ENCODE peak calls at places on chromosomes 11 and 22, in four cellular contexts. V, E, Q and N are unnamed samples.

GRCh38 chr22:49435596-49435995 is 392.1 kb downstream of the BRD1 start:
- DNase-seq in V (no peak), E (no peak), Q (no peak), N (no peak)

GRCh38 chr11:60871378-60872061 is 4.2 kb downstream of the ZP1 start:
- DNase-seq in V (no peak), E (no peak), Q (peak; percentile 25), N (no peak)

GRCh38 chr11:33869511-33870422 is 22.1 kb downstream of the LMO2 start:
- DNase-seq in V (no peak), E (peak; percentile 31), Q (peak; percentile 59), N (no peak)

GRCh38 chr11:122173587-122173986 is 57.6 kb upstream of the BLID start:
- DNase-seq in V (no peak), E (no peak), Q (no peak), N (no peak)

GRCh38 chr22:42949159-42949558 is 65.8 kb downstream of the PACSIN2 start:
- DNase-seq in V (no peak), E (no peak), Q (no peak), N (no peak)

GRCh38 chr22:36931446-36931845 is 18.0 kb downstream of the CSF2RB start:
- DNase-seq in V (no peak), E (no peak), Q (no peak), N (no peak)

GRCh38 chr11:75023446-75024067 is 34.8 kb downstream of the NEU3 start:
- DNase-seq in V (no peak), E (no peak), Q (no peak), N (no peak)

GRCh38 chr11:64868904-64869570 is 9.4 kb downstream of the EHD1 start:
- DNase-seq in V (peak; percentile 72), E (no peak), Q (no peak), N (no peak)

GRCh38 chr11:78019808-78020207 is 3.3 kb downstream of the KCTD14 start:
- DNase-seq in V (no peak), E (no peak), Q (no peak), N (no peak)

GRCh38 chr22:42978453-42979103 is 36.4 kb downstream of the PACSIN2 start:
- DNase-seq in V (no peak), E (no peak), Q (no peak), N (no peak)

GRCh38 chr11:75784085-75784478 is 15.5 kb downstream of the DGAT2 start:
- DNase-seq in V (no peak), E (no peak), Q (no peak), N (no peak)

GRCh38 chr22:30694171-30694637 is 470 bp upstream of the OSBP2 start:
- DNase-seq in V (peak; percentile 47), E (peak; percentile 25), Q (peak; percentile 66), N (peak; percentile 76)

GRCh38 chr11:133323354-133323753 is 208.9 kb downstream of the OPCML start:
- DNase-seq in V (no peak), E (no peak), Q (no peak), N (no peak)

GRCh38 chr22:42439821-42440674 is 7.8 kb upstream of the NFAM1 start:
- DNase-seq in V (no peak), E (no peak), Q (no peak), N (peak; percentile 66)

GRCh38 chr11:120186799-120187591 is 23.8 kb upstream of the OAF start:
- DNase-seq in V (no peak), E (no peak), Q (peak; percentile 76), N (peak; percentile 72)

GRCh38 chr11:111777094-111778046 is 11.2 kb upstream of the PPP2R1B start:
- DNase-seq in V (peak; percentile 47), E (no peak), Q (no peak), N (peak; percentile 79)

GRCh38 chr11:65419460-65419772 is 3.2 kb upstream of the NEAT1 start:
- DNase-seq in V (no peak), E (no peak), Q (no peak), N (peak; percentile 60)

GRCh38 chr22:44752285-44753188 is at the start of gene ARHGAP8:
- DNase-seq in V (peak; percentile 27), E (no peak), Q (peak; percentile 85), N (no peak)

GRCh38 chr11:37788141-37788877 is 1190.3 kb upstream of the RAG2 start:
- DNase-seq in V (no peak), E (no peak), Q (no peak), N (no peak)

GRCh38 chr11:65698205-65698604 is 13.8 kb upstream of the KAT5 start:
- DNase-seq in V (no peak), E (no peak), Q (no peak), N (no peak)

GRCh38 chr22:29748248-29748893 is 18.4 kb downstream of the ZMAT5 start:
- DNase-seq in V (no peak), E (no peak), Q (peak; percentile 45), N (no peak)

GRCh38 chr11:130068546-130068985 is 1.1 kb upstream of the APLP2 start:
- DNase-seq in V (no peak), E (no peak), Q (no peak), N (no peak)

GRCh38 chr11:73972187-73972586 is 10.5 kb downstream of the UCP2 start:
- DNase-seq in V (no peak), E (no peak), Q (no peak), N (peak; percentile 20)

GRCh38 chr11:44767421-44767820 is 40.7 kb downstream of the TSPAN18 start:
- DNase-seq in V (no peak), E (no peak), Q (no peak), N (no peak)

GRCh38 chr11:118401880-118402590 is 629 bp downstream of the ATP5MG start:
- DNase-seq in V (peak; percentile 18), E (no peak), Q (no peak), N (no peak)

GRCh38 chr11:61647529-61647928 is 32.7 kb upstream of the DAGLA start:
- DNase-seq in V (no peak), E (no peak), Q (no peak), N (no peak)

GRCh38 chr11:93770160-93770559 is 13.9 kb upstream of the MED17 start:
- DNase-seq in V (no peak), E (no peak), Q (no peak), N (no peak)

GRCh38 chr11:66221726-66222236 is 46.7 kb upstream of the RAB1B start:
- DNase-seq in V (no peak), E (no peak), Q (peak; percentile 41), N (peak; percentile 47)

GRCh38 chr11:45031912-45032519 is 81.3 kb upstream of the TP53I11 start:
- DNase-seq in V (no peak), E (no peak), Q (no peak), N (no peak)

GRCh38 chr11:96045622-96046456 is 121.9 kb upstream of the MTMR2 start:
- DNase-seq in V (no peak), E (no peak), Q (no peak), N (no peak)

GRCh38 chr11:105046898-105047579 is 1.9 kb upstream of the CARD16 start:
- DNase-seq in V (peak; percentile 48), E (no peak), Q (no peak), N (no peak)

GRCh38 chr22:41589601-41590365 is at the start of gene PMM1:
- DNase-seq in V (peak; percentile 93), E (peak; percentile 100), Q (peak; percentile 100), N (peak; percentile 100)

GRCh38 chr11:28833670-28834069 is 725.5 kb downstream of the METTL15 start:
- DNase-seq in V (no peak), E (no peak), Q (no peak), N (no peak)

GRCh38 chr11:11057472-11057854 is 199.6 kb upstream of the ZBED5 start:
- DNase-seq in V (no peak), E (no peak), Q (no peak), N (no peak)

GRCh38 chr11:85809191-85809590 is 1.8 kb downstream of the SYTL2 start:
- DNase-seq in V (no peak), E (no peak), Q (no peak), N (no peak)

GRCh38 chr11:85810521-85810870 is 445 bp downstream of the SYTL2 start:
- DNase-seq in V (no peak), E (no peak), Q (no peak), N (no peak)

GRCh38 chr11:85811624-85812023 is 683 bp upstream of the SYTL2 start:
- DNase-seq in V (no peak), E (no peak), Q (no peak), N (no peak)

GRCh38 chr11:85809881-85810280 is 1.1 kb downstream of the SYTL2 start:
- DNase-seq in V (no peak), E (no peak), Q (no peak), N (no peak)

GRCh38 chr11:85810871-85811611 is at the start of gene SYTL2:
- DNase-seq in V (peak; percentile 75), E (peak; percentile 22), Q (peak; percentile 92), N (peak; percentile 81)
- TF ChIP-seq POLR2A in V (peak; percentile 86), E (peak; percentile 52), Q (peak; percentile 92), N (peak; percentile 71)

DNA sequence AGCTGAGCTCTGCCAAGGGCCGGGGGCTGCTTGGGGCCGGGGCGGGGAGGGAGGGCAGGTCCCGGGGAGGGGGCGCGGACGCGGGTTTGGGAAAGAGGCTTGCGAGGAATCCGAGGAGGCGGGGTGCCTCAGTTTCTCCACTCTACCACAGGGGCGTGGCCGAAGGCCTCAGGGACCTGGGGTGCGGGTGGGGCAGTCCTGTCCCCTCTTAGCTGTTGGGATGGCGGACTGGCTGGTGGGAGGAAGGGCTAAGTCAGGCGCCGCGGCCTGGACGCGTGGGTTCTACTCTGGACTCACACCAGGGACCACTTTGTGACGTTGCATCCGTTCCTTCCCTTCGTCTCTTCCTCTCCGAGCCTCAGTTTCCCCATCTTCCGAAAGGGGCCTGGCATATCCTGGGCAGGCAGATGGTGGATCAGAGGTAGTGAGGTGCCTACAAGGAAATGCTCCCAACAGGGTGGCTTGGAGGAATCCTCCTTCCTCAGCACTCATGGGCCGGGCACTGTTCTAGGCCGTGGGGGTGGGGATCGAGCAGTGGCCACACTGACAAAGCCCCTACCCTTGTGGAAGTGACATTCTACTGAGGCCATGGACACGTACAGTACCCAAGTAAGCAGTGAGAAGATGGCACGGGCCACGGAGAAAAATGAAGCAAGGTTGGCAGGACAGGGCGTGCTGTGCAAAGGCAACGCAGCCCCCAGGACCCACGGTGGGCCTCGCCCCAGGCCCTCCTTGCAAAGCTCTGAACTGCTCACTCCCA is 13.2 kb downstream of the IGLL1 start:
- DNase-seq in V (no peak), E (no peak), Q (peak; percentile 34), N (peak; percentile 26)
- H3K4me3 ChIP-seq in V (no peak overlapping the region), E (no peak overlapping the region), Q (peak overlapping the region; percentile 56), N (peak overlapping the region; percentile 50)

GRCh38 chr11:68271781-68272608 is at the start of gene C11orf24:
- DNase-seq in V (peak; percentile 95), E (peak; percentile 92), Q (peak; percentile 96), N (peak; percentile 97)
- TF ChIP-seq POLR2A in V (peak; percentile 85), E (peak; percentile 80), Q (peak; percentile 90), N (peak; percentile 98)

GRCh38 chr11:70429428-70429705 is 31.0 kb downstream of the CTTN start:
- DNase-seq in V (no peak), E (no peak), Q (no peak), N (peak; percentile 40)

GRCh38 chr11:70431611-70432010 is 33.3 kb downstream of the CTTN start:
- DNase-seq in V (no peak), E (no peak), Q (no peak), N (no peak)

GRCh38 chr11:70432065-70432464 is 33.7 kb downstream of the CTTN start:
- DNase-seq in V (no peak), E (no peak), Q (no peak), N (no peak)

GRCh38 chr11:70430122-70430521 is 31.8 kb downstream of the CTTN start:
- DNase-seq in V (no peak), E (no peak), Q (no peak), N (no peak)

GRCh38 chr11:70430671-70431574 is 32.6 kb downstream of the CTTN start:
- DNase-seq in V (no peak), E (no peak), Q (no peak), N (no peak)
- H3K4me3 ChIP-seq in V (no peak overlapping the region), E (no peak overlapping the region), Q (no peak overlapping the region), N (no peak overlapping the region)